ENCODE peak calls at places on chromosomes 3 and 15, in six cellular contexts. M is ELR; S is lower lobe of right lung; F is activated effector memory CD4-positive, alpha-beta T cell treated with anti-CD3 and anti-CD28 coated beads, Interleukin-2, amount 50 U/mL, for 16 hours; X is C1 segment of cervical spinal cord; G is nephron progenitor cell. E is an unnamed sample.

GRCh38 chr3:14296352-14296751 is 106.1 kb upstream of the SLC6A6 start:
- DNase-seq in M (no peak), S (no peak), F (no peak), X (no peak), G (no peak), E (no peak)

GRCh38 chr3:36864180-36865053 is 80.4 kb downstream of the TRANK1 start:
- DNase-seq in M (no peak), S (no peak), F (no peak), X (no peak), G (no peak), E (no peak)

GRCh38 chr15:33132722-33133345 is 61.7 kb downstream of the FMN1 start:
- DNase-seq in M (peak), S (no peak), F (no peak), X (no peak), G (peak), E (no peak)

GRCh38 chr15:69298697-69299441 is at the start of gene PAQR5:
- DNase-seq in M (peak), S (peak), F (no peak), X (no peak), G (peak), E (no peak)

GRCh38 chr3:169299897-169300296 is 363.6 kb downstream of the MECOM start:
- DNase-seq in M (no peak), S (no peak), F (no peak), X (no peak), G (no peak), E (no peak)

GRCh38 chr3:74845086-74845485 is 230.6 kb upstream of the CNTN3 start:
- DNase-seq in M (no peak), S (no peak), F (no peak), X (no peak), G (no peak), E (no peak)

GRCh38 chr15:64462492-64462891 is 2.1 kb downstream of the ZNF609 start:
- DNase-seq in M (no peak), S (no peak), F (no peak), X (no peak), G (no peak), E (no peak)

GRCh38 chr3:46701211-46701939 is at the start of gene TMIE:
- DNase-seq in M (peak), S (no peak), F (no peak), X (no peak), G (peak), E (no peak)

GRCh38 chr3:65473746-65474145 is 565.0 kb downstream of the MAGI1 start:
- DNase-seq in M (peak), S (no peak), F (no peak), X (no peak), G (no peak), E (no peak)

GRCh38 chr3:146468234-146468931 is 978 bp downstream of the PLSCR2 start:
- DNase-seq in M (no peak), S (no peak), F (no peak), X (no peak), G (no peak), E (no peak)

GRCh38 chr15:25849431-25849921 is 13.7 kb downstream of the ATP10A start:
- DNase-seq in M (no peak), S (no peak), F (no peak), X (no peak), G (no peak), E (no peak)

E was measured in SIG-M5.